ENCODE peak calls at places on chromosomes 16 and 17, in five cellular contexts. One of them, this sample, is unnamed.

GRCh38 chr16:48277158-48277557 is 29.8 kb upstream of the ABCC11 start:
- DNase-seq in A549: no peak
- DNase-seq in GM12878: no peak
- DNase-seq in HepG2: no peak
- DNase-seq in K562: no peak
- DNase-seq in this sample: no peak

GRCh38 chr17:31907342-31907975 is 6.0 kb upstream of the UTP6 start:
- DNase-seq in A549: no peak
- DNase-seq in GM12878: no peak
- DNase-seq in HepG2: no peak
- DNase-seq in K562: no peak
- DNase-seq in this sample: no peak

GRCh38 chr16:19153876-19154275 is 14.2 kb upstream of the SYT17 start:
- DNase-seq in A549: peak; percentile 79
- DNase-seq in GM12878: no peak
- DNase-seq in HepG2: no peak
- DNase-seq in K562: peak; percentile 70
- DNase-seq in this sample: no peak

GRCh38 chr17:79623786-79624657 is 13.2 kb upstream of the RBFOX3 start:
- DNase-seq in A549: no peak
- DNase-seq in GM12878: no peak
- DNase-seq in HepG2: no peak
- DNase-seq in K562: no peak
- DNase-seq in this sample: peak; percentile 7

GRCh38 chr16:14333361-14333760 is 262.2 kb downstream of the MRTFB start:
- DNase-seq in A549: no peak
- DNase-seq in GM12878: no peak
- DNase-seq in HepG2: no peak
- DNase-seq in K562: no peak
- DNase-seq in this sample: no peak

GRCh38 chr17:80263253-80264047 is 2.8 kb downstream of the RNF213 start:
- DNase-seq in A549: peak; percentile 75
- DNase-seq in GM12878: peak; percentile 89
- DNase-seq in HepG2: peak; percentile 98
- DNase-seq in K562: peak; percentile 49
- DNase-seq in this sample: no peak

GRCh38 chr17:78020717-78021108 is 62.2 kb downstream of the TNRC6C start:
- DNase-seq in A549: no peak
- DNase-seq in GM12878: peak; percentile 4
- DNase-seq in HepG2: no peak
- DNase-seq in K562: no peak
- DNase-seq in this sample: no peak

GRCh38 chr16:84247844-84248243 is 8.0 kb upstream of the KCNG4 start:
- DNase-seq in A549: no peak
- DNase-seq in GM12878: no peak
- DNase-seq in HepG2: no peak
- DNase-seq in K562: no peak
- DNase-seq in this sample: no peak

GRCh38 chr17:29214215-29215146 is 32.2 kb upstream of the CRYBA1 start:
- DNase-seq in A549: no peak
- DNase-seq in GM12878: no peak
- DNase-seq in HepG2: no peak
- DNase-seq in K562: no peak
- DNase-seq in this sample: no peak

GRCh38 chr16:19879241-19879792 is 5.3 kb downstream of the GPRC5B start:
- DNase-seq in A549: peak; percentile 24
- DNase-seq in GM12878: no peak
- DNase-seq in HepG2: peak; percentile 28
- DNase-seq in K562: no peak
- DNase-seq in this sample: peak; percentile 64

GRCh38 chr16:11232852-11233726 is 22.9 kb downstream of the SOCS1 start:
- DNase-seq in A549: no peak
- DNase-seq in GM12878: no peak
- DNase-seq in HepG2: no peak
- DNase-seq in K562: peak; percentile 88
- DNase-seq in this sample: peak; percentile 56

GRCh38 chr17:59643159-59643857 is 23.6 kb downstream of the CLTC start:
- DNase-seq in A549: no peak
- DNase-seq in GM12878: no peak
- DNase-seq in HepG2: no peak
- DNase-seq in K562: no peak
- DNase-seq in this sample: no peak

GRCh38 chr17:30957741-30958140 is 13.1 kb upstream of the RNF135 start:
- DNase-seq in A549: no peak
- DNase-seq in GM12878: no peak
- DNase-seq in HepG2: no peak
- DNase-seq in K562: no peak
- DNase-seq in this sample: no peak

GRCh38 chr17:28665994-28666393 is 4.0 kb downstream of the SUPT6H start:
- DNase-seq in A549: no peak
- DNase-seq in GM12878: no peak
- DNase-seq in HepG2: no peak
- DNase-seq in K562: no peak
- DNase-seq in this sample: no peak

GRCh38 chr16:53726625-53727024 is 22.7 kb downstream of the FTO start:
- DNase-seq in A549: peak; percentile 5
- DNase-seq in GM12878: no peak
- DNase-seq in HepG2: peak; percentile 16
- DNase-seq in K562: peak; percentile 24
- DNase-seq in this sample: no peak

GRCh38 chr16:23148513-23149266 is 562 bp downstream of the USP31 start:
- DNase-seq in A549: peak; percentile 59
- DNase-seq in GM12878: no peak
- DNase-seq in HepG2: peak; percentile 76
- DNase-seq in K562: peak; percentile 70
- DNase-seq in this sample: peak; percentile 38

GRCh38 chr16:26593700-26594099 is 473.0 kb upstream of the C16orf82 start:
- DNase-seq in A549: no peak
- DNase-seq in GM12878: no peak
- DNase-seq in HepG2: no peak
- DNase-seq in K562: no peak
- DNase-seq in this sample: no peak

GRCh38 chr17:27384261-27384701 is 72.0 kb upstream of the KSR1 start:
- DNase-seq in A549: peak; percentile 67
- DNase-seq in GM12878: no peak
- DNase-seq in HepG2: no peak
- DNase-seq in K562: no peak
- DNase-seq in this sample: no peak

GRCh38 chr16:28192811-28193529 is 18.8 kb downstream of the XPO6 start:
- DNase-seq in A549: no peak
- DNase-seq in GM12878: no peak
- DNase-seq in HepG2: no peak
- DNase-seq in K562: no peak
- DNase-seq in this sample: no peak

GRCh38 chr16:81401035-81401950 is 43.3 kb upstream of the CMIP start:
- DNase-seq in A549: peak; percentile 97
- DNase-seq in GM12878: no peak
- DNase-seq in HepG2: peak; percentile 12
- DNase-seq in K562: peak; percentile 56
- DNase-seq in this sample: no peak

GRCh38 chr16:2476741-2477140 is 1.8 kb downstream of the TBC1D24 start:
- DNase-seq in A549: no peak
- DNase-seq in GM12878: no peak
- DNase-seq in HepG2: peak; percentile 34
- DNase-seq in K562: no peak
- DNase-seq in this sample: no peak

GRCh38 chr17:27776882-27777624 is 23.3 kb downstream of the NOS2 start:
- DNase-seq in A549: no peak
- DNase-seq in GM12878: no peak
- DNase-seq in HepG2: no peak
- DNase-seq in K562: no peak
- DNase-seq in this sample: no peak

GRCh38 chr17:38509772-38510423 is 81.6 kb downstream of the ARHGAP23 start:
- DNase-seq in A549: no peak
- DNase-seq in GM12878: no peak
- DNase-seq in HepG2: no peak
- DNase-seq in K562: no peak
- DNase-seq in this sample: peak; percentile 61

GRCh38 chr17:4520060-4520880 is 21.6 kb downstream of the SPNS2 start:
- DNase-seq in A549: no peak
- DNase-seq in GM12878: no peak
- DNase-seq in HepG2: no peak
- DNase-seq in K562: no peak
- DNase-seq in this sample: no peak

GRCh38 chr17:40345161-40346034 is 19.1 kb downstream of the GJD3 start:
- DNase-seq in A549: peak; percentile 72
- DNase-seq in GM12878: no peak
- DNase-seq in HepG2: peak; percentile 84
- DNase-seq in K562: peak; percentile 84
- DNase-seq in this sample: peak; percentile 85
- TF ChIP-seq ESRRA in A549: no peak
- TF ChIP-seq ESRRA in GM12878: no peak
- TF ChIP-seq ESRRA in HepG2: peak; percentile 48
- TF ChIP-seq ESRRA in K562: no peak
- TF ChIP-seq ESRRA in this sample: no peak

DNA sequence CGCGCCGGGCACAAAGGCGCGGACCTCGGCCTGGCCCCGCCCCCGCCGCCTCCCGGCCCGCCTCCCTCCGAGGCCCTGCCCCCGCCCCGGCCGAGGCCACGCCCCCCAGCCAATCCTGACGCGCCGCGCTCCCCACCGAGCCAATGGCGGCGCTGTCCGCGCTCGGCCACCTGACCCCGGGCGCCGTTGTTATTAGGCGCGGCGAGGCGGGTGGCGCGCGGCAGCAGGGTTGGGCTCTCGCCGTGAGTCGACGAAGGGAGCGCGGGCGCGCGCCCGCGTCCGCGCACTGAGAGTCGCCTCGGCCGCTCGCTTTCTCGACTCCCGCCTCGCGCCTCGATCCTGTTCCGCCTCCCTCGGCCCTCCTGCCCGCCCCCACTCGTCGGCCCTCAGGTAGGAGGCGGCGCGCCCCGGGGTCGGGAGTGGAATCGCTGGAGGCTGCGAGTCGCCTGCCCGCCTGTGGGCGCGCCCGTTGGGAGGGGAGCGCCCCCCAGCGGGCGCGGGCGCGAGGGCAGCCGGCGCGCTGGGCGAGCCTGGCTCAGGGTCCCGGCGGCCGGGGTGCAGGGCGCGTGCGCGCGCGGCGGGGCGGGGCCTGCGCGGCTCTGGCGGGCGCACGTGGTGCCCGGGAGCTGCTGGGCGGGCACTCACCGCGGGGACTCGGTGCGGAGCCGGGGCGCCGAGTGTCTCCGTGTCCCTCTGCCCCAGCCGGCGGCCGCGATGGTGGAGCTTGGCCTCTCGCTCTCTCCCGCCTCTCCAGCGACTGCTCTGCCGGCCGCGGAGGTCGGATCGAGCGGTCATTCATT is 405 bp upstream of the CBLN1 start:
- DNase-seq in A549: peak; percentile 85
- DNase-seq in GM12878: no peak
- DNase-seq in HepG2: no peak
- DNase-seq in K562: peak; percentile 99
- DNase-seq in this sample: peak; percentile 92
- TF ChIP-seq ESRRA in A549: no peak
- TF ChIP-seq ESRRA in GM12878: no peak
- TF ChIP-seq ESRRA in HepG2: no peak
- TF ChIP-seq ESRRA in K562: peak; percentile 38
- TF ChIP-seq ESRRA in this sample: no peak

GRCh38 chr16:56938664-56939513 is 6.9 kb downstream of the HERPUD1 start:
- DNase-seq in A549: no peak
- DNase-seq in GM12878: no peak
- DNase-seq in HepG2: no peak
- DNase-seq in K562: no peak
- DNase-seq in this sample: no peak
- TF ChIP-seq ESRRA in A549: no peak
- TF ChIP-seq ESRRA in GM12878: no peak
- TF ChIP-seq ESRRA in HepG2: no peak
- TF ChIP-seq ESRRA in K562: no peak
- TF ChIP-seq ESRRA in this sample: no peak

DNA sequence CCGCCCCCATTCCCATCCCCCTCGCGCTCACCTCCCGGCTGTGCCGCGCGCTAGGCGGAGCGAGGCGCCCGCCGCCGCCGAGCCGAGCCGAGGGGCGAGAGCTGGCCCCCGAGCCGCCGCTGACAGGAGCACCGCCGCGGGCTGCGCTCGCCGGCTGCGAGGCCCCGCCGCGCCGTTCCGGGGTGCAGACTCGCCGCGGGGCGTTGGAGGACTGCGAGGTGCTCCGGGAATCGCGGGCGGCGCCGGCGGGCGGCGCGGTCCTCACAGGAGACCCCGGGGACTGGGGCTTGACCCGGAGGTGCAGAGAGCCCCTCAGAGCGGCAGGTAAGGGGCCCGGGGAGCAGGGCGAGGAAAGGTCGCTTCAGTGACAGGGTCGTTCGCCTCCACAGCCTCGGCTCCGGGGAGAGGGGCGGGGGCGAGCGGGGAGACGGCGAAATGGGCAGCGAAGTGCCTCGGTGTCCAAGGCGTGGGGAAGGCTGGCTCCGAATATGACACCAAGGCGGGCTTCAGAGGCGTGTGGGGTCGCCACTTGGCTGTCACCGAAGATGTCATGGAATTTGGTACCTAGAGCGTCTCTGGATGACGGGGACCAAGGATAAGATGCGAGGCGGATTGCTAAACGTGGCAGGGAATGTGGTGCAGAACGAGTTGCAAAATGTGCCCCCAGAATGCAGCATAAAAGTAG is 533 bp downstream of the TANC2 start:
- DNase-seq in A549: peak; percentile 45
- DNase-seq in GM12878: no peak
- DNase-seq in HepG2: no peak
- DNase-seq in K562: peak; percentile 20
- DNase-seq in this sample: peak; percentile 44
- TF ChIP-seq ESRRA in A549: no peak
- TF ChIP-seq ESRRA in GM12878: no peak
- TF ChIP-seq ESRRA in HepG2: no peak
- TF ChIP-seq ESRRA in K562: no peak
- TF ChIP-seq ESRRA in this sample: no peak

GRCh38 chr16:4263504-4264436 is 9.1 kb downstream of the TFAP4 start:
- DNase-seq in A549: peak; percentile 46
- DNase-seq in GM12878: no peak
- DNase-seq in HepG2: peak; percentile 47
- DNase-seq in K562: peak; percentile 95
- DNase-seq in this sample: peak; percentile 86
- TF ChIP-seq ESRRA in A549: no peak
- TF ChIP-seq ESRRA in GM12878: no peak
- TF ChIP-seq ESRRA in HepG2: no peak
- TF ChIP-seq ESRRA in K562: no peak
- TF ChIP-seq ESRRA in this sample: no peak

GRCh38 chr16:57503366-57503765 is 17.1 kb upstream of the DOK4 start:
- DNase-seq in A549: no peak
- DNase-seq in GM12878: no peak
- DNase-seq in HepG2: no peak
- DNase-seq in K562: peak; percentile 48
- DNase-seq in this sample: no peak
- TF ChIP-seq ESRRA in A549: no peak
- TF ChIP-seq ESRRA in GM12878: no peak
- TF ChIP-seq ESRRA in HepG2: no peak
- TF ChIP-seq ESRRA in K562: no peak
- TF ChIP-seq ESRRA in this sample: no peak

DNA sequence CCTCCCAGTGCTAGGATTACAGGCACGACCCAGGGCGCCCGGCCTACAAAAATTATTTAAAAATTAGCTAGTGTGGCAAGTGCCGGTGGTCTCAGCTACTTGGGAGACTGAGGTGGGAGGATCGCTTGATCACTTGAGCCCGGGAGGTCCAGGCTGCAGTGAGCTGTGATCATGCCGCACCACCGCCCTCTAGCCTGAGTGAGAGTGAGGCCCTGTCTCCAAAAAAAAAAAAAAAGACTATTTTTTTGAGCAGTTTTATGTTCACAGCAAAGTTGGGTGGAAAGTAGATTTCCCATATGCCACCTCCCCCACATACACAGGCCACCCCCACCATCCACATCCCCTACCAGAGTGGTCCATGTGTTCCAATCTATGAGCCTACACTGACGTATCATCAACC is 84.9 kb downstream of the MGAT5B start:
- DNase-seq in A549: no peak
- DNase-seq in GM12878: no peak
- DNase-seq in HepG2: no peak
- DNase-seq in K562: no peak
- DNase-seq in this sample: no peak
- TF ChIP-seq ESRRA in A549: no peak
- TF ChIP-seq ESRRA in GM12878: no peak
- TF ChIP-seq ESRRA in HepG2: no peak
- TF ChIP-seq ESRRA in K562: no peak
- TF ChIP-seq ESRRA in this sample: no peak

This sample was measured in WTC11.